ENCODE peak calls at places on chromosomes 3 and 15, in six cellular contexts. B is HCT116, O is osteoblast, J is transverse colon, Y is tibial artery, I is left lung. R is an unnamed sample.

GRCh38 chr3:111692593-111693552 is 97.7 kb upstream of the ZBED2 start:
- DNase-seq in B (no peak), O (no peak), Y (no peak), J (no peak), I (no peak), R (no peak)

GRCh38 chr15:74958320-74958907 is 1.8 kb upstream of the RPP25 start:
- DNase-seq in O (peak; percentile 93), J (peak; percentile 87), B (no peak), I (peak; percentile 65), Y (peak; percentile 75), R (peak; percentile 85)

GRCh38 chr3:65828706-65829105 is 210.0 kb downstream of the MAGI1 start:
- DNase-seq in O (peak; percentile 74), Y (no peak), J (no peak), B (no peak), I (no peak), R (no peak)

GRCh38 chr15:27061739-27062138 is 90.8 kb downstream of the GABRG3 start:
- DNase-seq in J (no peak), O (no peak), B (no peak), I (no peak), Y (no peak), R (no peak)

GRCh38 chr3:30098206-30098605 is 508.2 kb upstream of the TGFBR2 start:
- DNase-seq in Y (no peak), I (no peak), J (no peak), B (no peak), O (no peak), R (no peak)

GRCh38 chr3:145550522-145550921 is 610.5 kb downstream of the PLOD2 start:
- DNase-seq in I (no peak), Y (no peak), O (no peak), J (no peak), B (no peak), R (no peak)

GRCh38 chr15:40088929-40089755 is 19.5 kb downstream of the BMF start:
- DNase-seq in O (peak; percentile 55), I (no peak), Y (no peak), J (no peak), B (no peak), R (no peak)

GRCh38 chr15:78103406-78104118 is 11.2 kb downstream of the SH2D7 start:
- DNase-seq in I (peak; percentile 42), B (no peak), Y (no peak), J (peak; percentile 61), O (no peak), R (peak; percentile 70)

GRCh38 chr3:143201066-143201465 is 81.5 kb downstream of the CHST2 start:
- DNase-seq in Y (no peak), B (no peak), I (no peak), O (no peak), J (no peak), R (no peak)

GRCh38 chr15:63538876-63539275 is 34.5 kb downstream of the USP3 start:
- DNase-seq in B (no peak), Y (no peak), J (no peak), O (no peak), I (no peak), R (no peak)

GRCh38 chr15:63535689-63536088 is 31.3 kb downstream of the USP3 start:
- DNase-seq in Y (no peak), I (no peak), J (no peak), B (no peak), O (no peak), R (no peak)

GRCh38 chr15:63544253-63545026 is 40.0 kb downstream of the USP3 start:
- DNase-seq in B (no peak), O (no peak), I (no peak), Y (no peak), J (no peak), R (no peak)

GRCh38 chr15:63539517-63539916 is 35.1 kb downstream of the USP3 start:
- DNase-seq in O (no peak), B (no peak), I (no peak), Y (peak; percentile 31), J (peak; percentile 58), R (peak; percentile 71)
- H3K4me1 ChIP-seq in O (no peaks in the 10 kb centered on the region), B (no peaks in the 10 kb centered on the region), I (no peaks in the 10 kb centered on the region), Y (no peaks in the 10 kb centered on the region), J (peaks cover 5% of the 10 kb centered on the region), R (peaks cover 57% of the 10 kb centered on the region)

GRCh38 chr3:183253364-183253960 is 409 bp downstream of the B3GNT5 start:
- DNase-seq in J (peak; percentile 68), O (peak; percentile 90), B (no peak), I (peak; percentile 78), Y (peak; percentile 61), R (peak; percentile 82)
- TF ChIP-seq CTCF in J (no peak), O (no peak), B (no peak), I (no peak), Y (no peak), R (no peak)

GRCh38 chr3:42317137-42317536 is 51.2 kb upstream of the CCK start:
- DNase-seq in J (no peak), Y (no peak), I (no peak), B (no peak), O (no peak), R (no peak)
- H3K9me3 ChIP-seq in J (peaks cover 21% of the 10 kb centered on the region), Y (no peaks in the 10 kb centered on the region), I (peaks cover 50% of the 10 kb centered on the region), B (peaks cover 19% of the 10 kb centered on the region), O (no peaks in the 10 kb centered on the region), R (peaks cover 37% of the 10 kb centered on the region)

GRCh38 chr15:58487724-58488120 is 55.9 kb downstream of the LIPC start:
- DNase-seq in O (no peak), B (no peak), Y (no peak), J (no peak), I (no peak), R (no peak)

GRCh38 chr15:58486062-58486461 is 54.3 kb downstream of the LIPC start:
- DNase-seq in B (no peak), Y (no peak), I (no peak), O (no peak), J (no peak), R (no peak)

GRCh38 chr15:58489289-58489688 is 57.5 kb downstream of the LIPC start:
- DNase-seq in O (no peak), I (no peak), Y (no peak), J (no peak), B (no peak), R (no peak)

GRCh38 chr15:58486564-58486963 is 54.8 kb downstream of the LIPC start:
- DNase-seq in Y (no peak), O (no peak), J (no peak), I (no peak), B (no peak), R (no peak)

DNA sequence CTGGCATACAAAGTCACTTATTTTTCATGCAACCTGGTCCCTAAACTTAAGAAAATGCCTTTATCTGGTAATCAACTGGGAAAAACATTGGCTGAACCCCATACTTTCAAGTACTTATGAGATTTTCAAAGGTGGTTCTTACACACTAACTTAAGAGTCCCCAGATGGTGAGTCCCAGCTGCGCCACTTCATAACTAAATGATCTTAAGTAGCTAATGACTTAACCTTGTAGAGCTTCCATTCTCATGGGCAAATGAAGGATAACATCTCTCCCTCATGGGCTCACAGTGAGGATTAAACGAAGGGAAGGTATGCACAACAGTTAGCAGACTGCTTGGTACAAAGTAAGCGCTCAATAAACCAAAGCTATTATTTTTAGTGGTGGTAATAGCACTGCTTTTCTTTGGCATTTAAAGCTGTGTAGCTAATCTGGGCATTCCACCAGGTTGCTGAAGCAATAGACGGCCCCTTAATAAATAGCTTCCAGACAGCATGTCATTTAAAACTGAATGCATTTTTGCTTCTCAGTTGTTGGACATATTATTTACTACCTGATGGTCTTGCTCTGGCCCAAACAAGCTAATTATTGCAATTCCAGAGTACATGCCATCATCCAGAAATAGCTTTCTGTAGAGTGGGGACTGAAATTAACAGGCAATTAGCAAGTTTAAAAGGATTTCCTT is 55.4 kb downstream of the LIPC start:
- DNase-seq in B (no peak), Y (no peak), J (no peak), O (no peak), I (no peak), R (no peak)
- H3K4me1 ChIP-seq in B (no peaks in the 10 kb centered on the region), Y (no peaks in the 10 kb centered on the region), J (no peaks in the 10 kb centered on the region), O (no peaks in the 10 kb centered on the region), I (no peaks in the 10 kb centered on the region), R (no peaks in the 10 kb centered on the region)

GRCh38 chr3:41418961-41419691 is 219.8 kb downstream of the CTNNB1 start:
- DNase-seq in O (peak; percentile 76), B (peak; percentile 27), J (no peak), I (no peak), Y (no peak), R (no peak)
- TF ChIP-seq CTCF in O (no peak), B (no peak), J (no peak), I (no peak), Y (no peak), R (no peak)

GRCh38 chr3:107946700-107947099 is 144.1 kb downstream of the CD47 start:
- DNase-seq in B (no peak), I (no peak), J (no peak), Y (no peak), O (no peak), R (no peak)
- H3K9me3 ChIP-seq in B (no peaks in the 10 kb centered on the region), I (no peaks in the 10 kb centered on the region), J (no peaks in the 10 kb centered on the region), Y (no peaks in the 10 kb centered on the region), O (no peaks in the 10 kb centered on the region), R (no peaks in the 10 kb centered on the region)